ENCODE peak calls at places on chromosome 6, in six cellular contexts. A, W, X, E, L and Y are unnamed samples.

GRCh38 chr6:104509355-104509754 is 350.4 kb downstream of the HACE1 start:
- DNase-seq in L (no peak), X (no peak), A (no peak), E (no peak), W (no peak), Y (no peak)

GRCh38 chr6:110976575-110976974 is 5.3 kb upstream of the RPF2 start:
- DNase-seq in W (no peak), X (no peak), A (no peak), E (no peak), L (no peak), Y (no peak)

GRCh38 chr6:132830236-132830799 is 15.9 kb downstream of the RPS12 start:
- DNase-seq in X (no peak), A (peak), L (no peak), W (no peak), E (no peak), Y (no peak)

GRCh38 chr6:43774776-43775583 is 5.0 kb downstream of the VEGFA start:
- DNase-seq in L (peak), A (peak), E (no peak), W (no peak), X (peak), Y (peak)

GRCh38 chr6:40958740-40959139 is 80.3 kb downstream of the UNC5CL start:
- DNase-seq in X (no peak), W (no peak), A (peak), E (no peak), L (no peak), Y (no peak)

GRCh38 chr6:168129292-168130167 is 50.5 kb upstream of the FRMD1 start:
- DNase-seq in W (no peak), E (no peak), X (no peak), A (no peak), L (no peak), Y (no peak)

GRCh38 chr6:151699719-151700118 is 107.8 kb upstream of the ESR1 start:
- DNase-seq in W (no peak), X (no peak), L (no peak), E (no peak), A (no peak), Y (no peak)

GRCh38 chr6:105596284-105596755 is 193.4 kb upstream of the PREP start:
- DNase-seq in A (peak), W (peak), L (no peak), X (no peak), E (no peak), Y (peak)

GRCh38 chr6:62623851-62624532 is 338.0 kb upstream of the KHDRBS2 start:
- DNase-seq in W (no peak), A (no peak), L (no peak), X (no peak), E (no peak), Y (no peak)

GRCh38 chr6:83019741-83020140 is 45.9 kb downstream of the UBE3D start:
- DNase-seq in L (no peak), A (no peak), W (no peak), X (no peak), E (no peak), Y (no peak)

GRCh38 chr6:137845460-137845859 is 21.6 kb upstream of the TNFAIP3 start:
- DNase-seq in W (no peak), X (no peak), L (no peak), A (peak), E (no peak), Y (no peak)

DNA sequence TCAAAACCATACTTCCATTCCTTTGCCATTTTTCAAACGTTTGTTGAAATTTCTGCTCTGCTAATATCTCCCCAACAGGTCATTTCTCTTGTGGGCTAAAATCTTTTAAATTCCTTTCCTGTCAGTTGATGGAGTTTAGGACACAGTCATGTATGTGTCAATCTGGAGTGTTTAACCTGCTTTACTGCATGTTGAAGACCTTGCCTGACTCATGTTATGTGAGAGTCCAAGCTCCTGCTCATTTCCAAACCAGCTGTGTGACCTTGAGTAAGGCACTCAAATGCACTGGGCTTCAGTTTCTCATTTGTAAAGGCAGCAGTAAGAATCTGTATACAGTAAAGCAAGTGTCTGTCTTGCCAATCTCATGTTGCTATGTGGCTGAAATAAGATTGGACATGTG is 171.9 kb upstream of the SPACA1 start:
- DNase-seq in L (no peak), X (no peak), A (no peak), W (no peak), E (no peak), Y (no peak)
- H3K27ac ChIP-seq in L (no peak), X (no peak), A (no peak), W (no peak), E (no peak), Y (no peak)

DNA sequence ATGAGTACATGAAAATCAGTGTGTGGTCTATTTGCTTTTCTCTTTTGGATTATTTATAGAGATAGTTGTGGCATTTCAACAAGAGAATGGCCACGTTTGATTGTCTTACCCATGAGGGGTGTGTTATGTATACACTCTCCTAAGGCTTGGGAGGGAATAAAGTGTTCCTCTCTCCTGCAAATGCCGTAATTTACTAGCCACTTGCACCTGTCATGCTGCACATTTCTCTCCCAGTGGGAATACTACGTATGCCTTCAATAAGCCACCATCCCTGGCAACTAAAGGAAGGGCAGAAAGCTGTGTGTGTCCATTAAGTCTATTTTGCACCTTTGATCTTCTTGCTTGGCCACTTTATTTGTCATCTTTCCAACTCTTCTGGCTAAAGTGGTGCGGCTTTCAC is 541.2 kb downstream of the QKI start:
- DNase-seq in X (no peak), L (no peak), E (no peak), W (no peak), A (no peak), Y (no peak)
- H3K27ac ChIP-seq in X (no peak), L (no peak), E (no peak), W (no peak), A (no peak), Y (no peak)

DNA sequence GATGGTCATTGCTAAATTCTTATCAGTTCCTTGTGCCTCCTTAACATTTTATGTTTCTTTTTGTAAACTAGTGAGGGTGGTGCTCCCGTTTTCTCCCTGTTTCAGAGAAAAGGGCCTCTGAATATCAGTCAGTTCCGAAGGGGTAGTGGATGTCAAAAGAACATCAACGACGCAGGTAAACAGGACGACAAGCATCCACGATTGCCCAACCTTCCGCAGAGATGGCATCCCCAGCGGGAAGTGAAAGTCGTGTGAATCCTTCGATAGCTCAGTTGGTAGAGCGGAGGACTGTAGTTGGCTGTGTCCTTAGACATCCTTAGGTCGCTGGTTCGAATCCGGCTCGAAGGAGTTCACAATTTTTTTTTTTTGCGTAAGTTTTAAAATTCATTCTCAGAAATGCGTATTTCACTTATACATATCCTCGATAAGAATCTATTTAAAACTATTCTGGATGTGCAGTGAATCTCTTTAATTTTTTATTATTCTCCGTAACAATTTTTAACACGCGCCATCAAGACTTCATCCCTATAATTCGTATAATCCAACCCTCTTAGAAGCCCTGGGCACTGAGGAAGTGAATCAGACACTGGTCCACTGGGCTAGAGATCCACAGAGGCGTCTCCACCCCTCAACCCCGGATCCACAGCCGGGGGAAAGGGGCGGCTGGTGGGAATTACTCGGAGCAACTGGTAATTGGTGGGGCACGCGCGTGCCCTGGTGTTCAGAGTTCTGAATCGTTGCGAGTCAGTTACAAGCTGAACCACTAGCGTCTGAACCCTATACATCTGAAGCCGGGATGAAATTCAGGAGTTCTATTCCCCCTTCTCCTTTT is 27.9 kb upstream of the ABT1 start:
- DNase-seq in E (peak), A (peak), X (peak), W (peak), L (peak), Y (peak)
- H3K27ac ChIP-seq in E (no peak), A (no peak), X (peak), W (peak), L (peak), Y (peak)

DNA sequence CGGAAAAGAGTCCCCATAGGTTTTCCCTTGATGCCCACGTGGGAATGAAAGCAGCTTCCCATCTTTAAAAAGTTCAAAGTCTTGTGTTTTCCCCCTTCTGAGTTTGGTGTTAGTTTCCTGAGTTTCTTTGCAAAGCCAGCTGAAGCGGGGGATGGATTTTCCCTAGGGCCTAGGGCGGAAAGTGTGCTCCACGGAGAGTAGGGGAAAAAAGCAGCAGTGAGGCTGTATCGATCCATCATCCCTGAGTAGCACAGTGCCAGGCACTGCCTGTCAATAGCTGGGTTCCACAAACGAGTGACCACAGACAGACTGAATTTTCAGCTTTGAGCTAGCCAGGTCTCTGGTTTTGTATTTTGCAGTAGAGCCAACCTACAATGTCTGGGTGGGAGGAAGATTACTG is 1.4 kb downstream of the DAAM2 start:
- DNase-seq in X (no peak), L (no peak), E (no peak), A (no peak), W (no peak), Y (no peak)
- H3K27ac ChIP-seq in X (no peak), L (peak), E (no peak), A (peak), W (no peak), Y (no peak)

GRCh38 chr6:33254591-33254990 is 17.1 kb downstream of the VPS52 start:
- DNase-seq in A (no peak), L (no peak), X (no peak), E (no peak), W (no peak), Y (no peak)
- H3K27ac ChIP-seq in A (no peak), L (no peak), X (no peak), E (no peak), W (no peak), Y (peak)

GRCh38 chr6:1611322-1611571 is 1.5 kb downstream of the FOXC1 start:
- DNase-seq in A (peak), E (no peak), L (no peak), X (no peak), W (no peak), Y (peak)
- H3K27ac ChIP-seq in A (peak), E (peak), L (peak), X (peak), W (no peak), Y (peak)

DNA sequence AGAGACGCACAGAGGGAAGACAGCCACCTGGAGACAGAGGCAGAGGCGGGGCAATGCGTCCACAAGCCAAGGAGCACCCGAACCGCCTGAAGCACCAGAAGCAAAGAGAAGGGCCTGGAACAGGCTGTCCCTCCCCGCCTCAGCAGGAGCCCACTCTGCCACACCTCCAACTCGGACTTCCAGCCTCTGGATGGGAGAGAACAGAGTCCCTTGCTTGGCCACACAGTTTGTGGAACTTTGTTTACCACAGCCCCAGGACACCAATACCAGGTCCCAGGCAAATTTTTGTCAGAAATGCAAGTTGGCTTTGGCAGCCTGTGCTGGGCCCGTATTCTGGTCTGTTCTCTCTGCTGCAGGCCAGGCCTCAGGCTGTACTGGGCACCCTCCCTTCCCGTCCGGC is 87.5 kb upstream of the RPS6KA2 start:
- DNase-seq in A (no peak), E (no peak), X (no peak), L (no peak), W (no peak), Y (no peak)
- H3K27ac ChIP-seq in A (no peak), E (no peak), X (no peak), L (no peak), W (no peak), Y (no peak)